ENCODE peak calls at places on chromosomes 3 and 15, in eight cellular contexts. G is skeletal muscle cell; O is SW 1271; R is activated CD4-positive, CD25-positive, alpha-beta regulatory T cell treated with anti-CD3 and anti-CD28 coated beads, Interleukin-2, amount 50 U/mL, for 16 hours; E is NCI-H2171 treated with DMSO at 0.1 percent for 48 hours; J is endodermal cell; Y is endothelial cell; F is substantia nigra. P is an unnamed sample.

GRCh38 chr15:59591372-59591771 is 20.2 kb upstream of the GCNT3 start:
- DNase-seq in G (no peak), O (no peak), R (no peak), E (no peak), J (no peak), Y (no peak), F (no peak), P (no peak)

GRCh38 chr3:105746226-105746996 is 122.4 kb downstream of the CBLB start:
- DNase-seq in G (no peak), O (no peak), R (no peak), E (no peak), J (no peak), Y (no peak), F (no peak), P (no peak)

GRCh38 chr15:35912196-35912595 is 366.2 kb upstream of the DPH6 start:
- DNase-seq in G (no peak), O (no peak), R (no peak), E (no peak), J (no peak), Y (no peak), F (no peak), P (no peak)

GRCh38 chr3:119508172-119508845 is 10.0 kb downstream of the TIMMDC1 start:
- DNase-seq in G (no peak), O (no peak), R (no peak), E (no peak), J (no peak), Y (no peak), F (no peak), P (no peak)

GRCh38 chr15:80978685-80979084 is 10.9 kb downstream of the MESD start:
- DNase-seq in G (no peak), O (no peak), R (no peak), E (peak), J (no peak), Y (no peak), F (no peak), P (no peak)

GRCh38 chr3:122760457-122761271 is 33.0 kb downstream of the HSPBAP1 start:
- DNase-seq in G (no peak), O (no peak), R (no peak), E (no peak), J (peak), Y (no peak), F (no peak), P (no peak)

GRCh38 chr15:34049096-34049495 is 10.1 kb upstream of the AVEN start:
- DNase-seq in G (peak), O (no peak), R (no peak), E (no peak), J (no peak), Y (no peak), F (no peak), P (no peak)

GRCh38 chr15:69532856-69533255 is 80.2 kb downstream of the RPLP1 start:
- DNase-seq in G (no peak), O (no peak), R (no peak), E (no peak), J (peak), Y (no peak), F (no peak), P (no peak)

GRCh38 chr15:81311834-81312459 is 12.0 kb downstream of the STARD5 start:
- DNase-seq in G (no peak), O (no peak), R (no peak), E (no peak), J (no peak), Y (no peak), F (no peak), P (no peak)

GRCh38 chr15:70380484-70380883 is 282.8 kb upstream of the TLE3 start:
- DNase-seq in G (no peak), O (no peak), R (no peak), E (no peak), J (peak), Y (no peak), F (no peak), P (no peak)

GRCh38 chr3:12990306-12990705 is 82.9 kb downstream of the IQSEC1 start:
- DNase-seq in G (no peak), O (no peak), R (no peak), E (no peak), J (peak), Y (no peak), F (no peak), P (no peak)

GRCh38 chr15:74369756-74370155 is 2.3 kb upstream of the CYP11A1 start:
- DNase-seq in G (no peak), O (no peak), R (no peak), E (no peak), J (no peak), Y (no peak), F (no peak), P (no peak)

GRCh38 chr3:20846792-20847191 is 660.8 kb upstream of the SGO1 start:
- DNase-seq in G (no peak), O (no peak), R (no peak), E (no peak), J (no peak), Y (no peak), F (no peak), P (no peak)

GRCh38 chr3:66401578-66402382 is 99.0 kb downstream of the LRIG1 start:
- DNase-seq in G (no peak), O (no peak), R (no peak), E (peak), J (peak), Y (no peak), F (no peak), P (no peak)

GRCh38 chr3:43874290-43874689 is 183.6 kb downstream of the ABHD5 start:
- DNase-seq in G (no peak), O (no peak), R (no peak), E (no peak), J (peak), Y (no peak), F (no peak), P (no peak)

GRCh38 chr3:175149675-175150074 is 290.5 kb downstream of the NAALADL2 start:
- DNase-seq in G (peak), O (no peak), R (no peak), E (peak), J (no peak), Y (no peak), F (no peak), P (no peak)

GRCh38 chr15:51367322-51367976 is 26.0 kb downstream of the GLDN start:
- DNase-seq in G (no peak), O (no peak), R (no peak), E (no peak), J (no peak), Y (no peak), F (no peak), P (peak)

GRCh38 chr3:184466413-184466960 is 86.6 kb downstream of the CHRD start:
- DNase-seq in G (no peak), O (no peak), R (no peak), E (no peak), J (peak), Y (no peak), F (no peak), P (no peak)

P was measured in ureter.